ENCODE peak calls at places on chromosomes 13 and 19, in four cellular contexts. Q is lower leg skin, F is ovary, O is Peyer's patch. G is an unnamed sample.
A peak's percentile ranks its signal among the peaks of the same experiment; 100 is the strongest.

GRCh38 chr13:113584205-113584869 is at the start of gene TFDP1:
- DNase-seq in Q (peak; percentile 83), F (peak; percentile 37), O (peak; percentile 86), G (peak; percentile 65)

GRCh38 chr13:112574476-112575294 is 13.3 kb downstream of the TUBGCP3 start:
- DNase-seq in F (no peak), O (no peak), Q (no peak), G (no peak)

GRCh38 chr13:100645382-100645781 is 29.2 kb downstream of the TMTC4 start:
- DNase-seq in O (no peak), Q (no peak), F (no peak), G (no peak)

GRCh38 chr13:90746230-90746629 is 601.3 kb upstream of the MIR17HG start:
- DNase-seq in O (no peak), Q (no peak), F (no peak), G (no peak)

GRCh38 chr19:2722541-2723344 is 1.6 kb upstream of the DIRAS1 start:
- DNase-seq in F (peak; percentile 87), O (no peak), Q (no peak), G (peak; percentile 46)

GRCh38 chr19:29232315-29232852 is 19.4 kb upstream of the UQCRFS1 start:
- DNase-seq in F (no peak), O (no peak), Q (no peak), G (no peak)

GRCh38 chr13:113489549-113490495 is 689 bp downstream of the DCUN1D2 start:
- DNase-seq in O (no peak), Q (peak; percentile 88), F (peak; percentile 50), G (no peak)

GRCh38 chr13:111908391-111908790 is 158.6 kb upstream of the SOX1 start:
- DNase-seq in O (no peak), Q (peak; percentile 74), F (no peak), G (peak; percentile 8)

DNA sequence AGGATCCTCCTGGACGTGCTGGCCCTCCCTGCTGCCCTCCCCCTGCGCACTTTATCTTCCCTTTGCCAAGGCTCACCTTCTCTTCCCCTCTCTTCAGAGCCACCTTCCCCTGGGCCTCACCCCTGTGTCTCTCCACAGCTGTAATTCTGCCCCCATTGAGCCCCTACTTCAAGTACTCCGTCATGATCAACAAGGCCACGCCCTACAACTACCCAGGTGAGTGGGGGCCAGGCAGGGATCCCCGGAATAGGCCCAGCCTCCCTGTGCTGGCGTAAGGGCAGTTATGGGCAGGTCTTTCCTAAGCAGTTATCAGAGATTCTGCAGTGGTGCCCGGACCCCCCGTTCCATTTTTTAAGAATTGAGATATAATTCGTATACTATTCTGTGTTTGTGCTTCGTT is 3.1 kb downstream of the NDUFA3 start:
- DNase-seq in Q (no peak), F (no peak), O (no peak), G (no peak)
- TF ChIP-seq POLR2A in Q (no peak), F (no peak), O (no peak), G (no peak)

GRCh38 chr19:8105471-8105870 is 43.9 kb downstream of the FBN3 start:
- DNase-seq in O (no peak), Q (no peak), F (no peak), G (no peak)
- TF ChIP-seq POLR2A in O (no peak), Q (no peak), F (no peak), G (no peak)

GRCh38 chr19:58559275-58560006 is 1.0 kb upstream of the UBE2M start:
- DNase-seq in Q (peak; percentile 97), F (peak; percentile 94), O (peak; percentile 89), G (peak; percentile 87)
- TF ChIP-seq POLR2A in Q (no peak), F (peak; percentile 93), O (peak; percentile 48), G (peak; percentile 82)

GRCh38 chr13:73058741-73059459 is at the start of gene KLF5:
- DNase-seq in Q (peak; percentile 99), O (peak; percentile 100), F (peak; percentile 94), G (peak; percentile 97)
- TF ChIP-seq POLR2A in Q (peak; percentile 87), O (peak; percentile 100), F (peak; percentile 85), G (peak; percentile 91)

G was measured in breast epithelium.